ENCODE peak calls at places on chromosomes 6 and 20, in six cellular contexts. J, B, A, P, S and O are unnamed samples.

GRCh38 chr6:113352029-113352801 is 504.9 kb upstream of the MARCKS start:
- DNase-seq in J (no peak), B (no peak), A (no peak), P (no peak), S (no peak), O (peak; percentile 54)

GRCh38 chr6:158206740-158207451 is 38.7 kb downstream of the GTF2H5 start:
- DNase-seq in J (no peak), B (no peak), A (no peak), P (no peak), S (no peak), O (no peak)

GRCh38 chr20:57958050-57958420 is 248.2 kb upstream of the PMEPA1 start:
- DNase-seq in J (no peak), B (no peak), A (no peak), P (no peak), S (no peak), O (no peak)

GRCh38 chr6:23650676-23651075 is 475.3 kb upstream of the NRSN1 start:
- DNase-seq in J (no peak), B (no peak), A (no peak), P (no peak), S (no peak), O (no peak)

GRCh38 chr6:73630401-73630800 is 23.4 kb downstream of the SLC17A5 start:
- DNase-seq in J (no peak), B (no peak), A (no peak), P (no peak), S (no peak), O (no peak)

GRCh38 chr20:10709916-10710315 is 36.1 kb upstream of the JAG1 start:
- DNase-seq in J (no peak), B (no peak), A (no peak), P (no peak), S (no peak), O (no peak)

GRCh38 chr20:60630609-60631008 is 621.5 kb upstream of the CDH4 start:
- DNase-seq in J (no peak), B (no peak), A (no peak), P (no peak), S (no peak), O (no peak)

GRCh38 chr20:57474816-57475215 is 50.1 kb downstream of the CTCFL start:
- DNase-seq in J (no peak), B (no peak), A (no peak), P (no peak), S (no peak), O (no peak)

GRCh38 chr20:10864076-10864672 is 190.4 kb upstream of the JAG1 start:
- DNase-seq in J (no peak), B (no peak), A (no peak), P (no peak), S (no peak), O (peak; percentile 3)

GRCh38 chr6:912871-913663 is 220.1 kb upstream of the EXOC2 start:
- DNase-seq in J (peak; percentile 25), B (no peak), A (no peak), P (no peak), S (peak; percentile 32), O (no peak)